ENCODE peak calls at places on chromosome 18, in nine cellular contexts. One of them, this sample, is unnamed.

GRCh38 chr18:11668441-11669169 is 20.5 kb upstream of the GNAL start:
- DNase-seq in AG09309: no peak
- DNase-seq in B cell: no peak
- DNase-seq in lower leg skin: no peak
- DNase-seq in PC-3: no peak
- DNase-seq in endodermal cell: peak; percentile 42
- DNase-seq in nephron progenitor cell: no peak
- DNase-seq in neural progenitor cell: no peak
- DNase-seq in dorsolateral prefrontal cortex: no peak
- DNase-seq in this sample: no peak

GRCh38 chr18:8359076-8359475 is 250.2 kb upstream of the RAB12 start:
- DNase-seq in AG09309: no peak
- DNase-seq in B cell: no peak
- DNase-seq in lower leg skin: no peak
- DNase-seq in PC-3: no peak
- DNase-seq in endodermal cell: peak; percentile 69
- DNase-seq in nephron progenitor cell: no peak
- DNase-seq in neural progenitor cell: no peak
- DNase-seq in dorsolateral prefrontal cortex: no peak
- DNase-seq in this sample: no peak

GRCh38 chr18:25503567-25504081 is 151.7 kb upstream of the ZNF521 start:
- DNase-seq in AG09309: peak; percentile 35
- DNase-seq in B cell: no peak
- DNase-seq in lower leg skin: peak; percentile 55
- DNase-seq in PC-3: peak; percentile 42
- DNase-seq in endodermal cell: peak; percentile 73
- DNase-seq in nephron progenitor cell: peak; percentile 19
- DNase-seq in neural progenitor cell: peak; percentile 57
- DNase-seq in dorsolateral prefrontal cortex: peak; percentile 63
- DNase-seq in this sample: no peak

GRCh38 chr18:50659091-50660003 is 99.5 kb downstream of the MAPK4 start:
- DNase-seq in AG09309: no peak
- DNase-seq in B cell: no peak
- DNase-seq in lower leg skin: no peak
- DNase-seq in PC-3: peak; percentile 27
- DNase-seq in endodermal cell: peak; percentile 53
- DNase-seq in nephron progenitor cell: no peak
- DNase-seq in neural progenitor cell: no peak
- DNase-seq in dorsolateral prefrontal cortex: no peak
- DNase-seq in this sample: no peak

GRCh38 chr18:25066536-25066935 is 285.4 kb downstream of the ZNF521 start:
- DNase-seq in AG09309: no peak
- DNase-seq in B cell: no peak
- DNase-seq in lower leg skin: no peak
- DNase-seq in PC-3: no peak
- DNase-seq in endodermal cell: no peak
- DNase-seq in nephron progenitor cell: no peak
- DNase-seq in neural progenitor cell: no peak
- DNase-seq in dorsolateral prefrontal cortex: no peak
- DNase-seq in this sample: no peak

GRCh38 chr18:33116376-33116775 is 324.1 kb downstream of the CCDC178 start:
- DNase-seq in AG09309: no peak
- DNase-seq in B cell: no peak
- DNase-seq in lower leg skin: no peak
- DNase-seq in PC-3: peak; percentile 20
- DNase-seq in endodermal cell: peak; percentile 46
- DNase-seq in nephron progenitor cell: no peak
- DNase-seq in neural progenitor cell: no peak
- DNase-seq in dorsolateral prefrontal cortex: no peak
- DNase-seq in this sample: no peak

GRCh38 chr18:49447810-49448745 is 12.4 kb downstream of the DYM start:
- DNase-seq in AG09309: peak; percentile 39
- DNase-seq in B cell: peak; percentile 10
- DNase-seq in lower leg skin: no peak
- DNase-seq in PC-3: peak; percentile 59
- DNase-seq in endodermal cell: peak; percentile 81
- DNase-seq in nephron progenitor cell: peak; percentile 40
- DNase-seq in neural progenitor cell: peak; percentile 76
- DNase-seq in dorsolateral prefrontal cortex: no peak
- DNase-seq in this sample: no peak

GRCh38 chr18:76386886-76387285 is 108.2 kb downstream of the ZNF516 start:
- DNase-seq in AG09309: no peak
- DNase-seq in B cell: no peak
- DNase-seq in lower leg skin: no peak
- DNase-seq in PC-3: no peak
- DNase-seq in endodermal cell: no peak
- DNase-seq in nephron progenitor cell: no peak
- DNase-seq in neural progenitor cell: no peak
- DNase-seq in dorsolateral prefrontal cortex: peak; percentile 9
- DNase-seq in this sample: no peak

GRCh38 chr18:58831610-58832009 is 33.1 kb upstream of the ZNF532 start:
- DNase-seq in AG09309: peak; percentile 29
- DNase-seq in B cell: no peak
- DNase-seq in lower leg skin: no peak
- DNase-seq in PC-3: peak; percentile 31
- DNase-seq in endodermal cell: no peak
- DNase-seq in nephron progenitor cell: no peak
- DNase-seq in neural progenitor cell: no peak
- DNase-seq in dorsolateral prefrontal cortex: no peak
- DNase-seq in this sample: no peak

GRCh38 chr18:9403795-9404564 is 69.4 kb downstream of the TWSG1 start:
- DNase-seq in AG09309: no peak
- DNase-seq in B cell: no peak
- DNase-seq in lower leg skin: no peak
- DNase-seq in PC-3: no peak
- DNase-seq in endodermal cell: peak; percentile 78
- DNase-seq in nephron progenitor cell: no peak
- DNase-seq in neural progenitor cell: peak; percentile 26
- DNase-seq in dorsolateral prefrontal cortex: no peak
- DNase-seq in this sample: no peak

GRCh38 chr18:29154196-29154757 is 977.3 kb upstream of the CDH2 start:
- DNase-seq in AG09309: no peak
- DNase-seq in B cell: no peak
- DNase-seq in lower leg skin: no peak
- DNase-seq in PC-3: no peak
- DNase-seq in endodermal cell: no peak
- DNase-seq in nephron progenitor cell: no peak
- DNase-seq in neural progenitor cell: no peak
- DNase-seq in dorsolateral prefrontal cortex: no peak
- DNase-seq in this sample: no peak

GRCh38 chr18:74724186-74724585 is 126.5 kb downstream of the ZNF407 start:
- DNase-seq in AG09309: peak; percentile 37
- DNase-seq in B cell: no peak
- DNase-seq in lower leg skin: no peak
- DNase-seq in PC-3: no peak
- DNase-seq in endodermal cell: no peak
- DNase-seq in nephron progenitor cell: no peak
- DNase-seq in neural progenitor cell: no peak
- DNase-seq in dorsolateral prefrontal cortex: no peak
- DNase-seq in this sample: no peak

GRCh38 chr18:379665-380356 is 112.0 kb upstream of the THOC1 start:
- DNase-seq in AG09309: no peak
- DNase-seq in B cell: no peak
- DNase-seq in lower leg skin: no peak
- DNase-seq in PC-3: no peak
- DNase-seq in endodermal cell: no peak
- DNase-seq in nephron progenitor cell: peak; percentile 47
- DNase-seq in neural progenitor cell: no peak
- DNase-seq in dorsolateral prefrontal cortex: no peak
- DNase-seq in this sample: no peak

GRCh38 chr18:27785815-27786537 is 391.0 kb downstream of the CDH2 start:
- DNase-seq in AG09309: no peak
- DNase-seq in B cell: no peak
- DNase-seq in lower leg skin: no peak
- DNase-seq in PC-3: no peak
- DNase-seq in endodermal cell: no peak
- DNase-seq in nephron progenitor cell: no peak
- DNase-seq in neural progenitor cell: no peak
- DNase-seq in dorsolateral prefrontal cortex: no peak
- DNase-seq in this sample: no peak

GRCh38 chr18:59145055-59145454 is 5.4 kb downstream of the SEC11C start:
- DNase-seq in AG09309: no peak
- DNase-seq in B cell: no peak
- DNase-seq in lower leg skin: no peak
- DNase-seq in PC-3: no peak
- DNase-seq in endodermal cell: no peak
- DNase-seq in nephron progenitor cell: no peak
- DNase-seq in neural progenitor cell: no peak
- DNase-seq in dorsolateral prefrontal cortex: no peak
- DNase-seq in this sample: no peak

GRCh38 chr18:61551586-61551985 is 218.4 kb downstream of the CDH20 start:
- DNase-seq in AG09309: peak; percentile 67
- DNase-seq in B cell: peak; percentile 44
- DNase-seq in lower leg skin: peak; percentile 67
- DNase-seq in PC-3: peak; percentile 82
- DNase-seq in endodermal cell: peak; percentile 76
- DNase-seq in nephron progenitor cell: peak; percentile 39
- DNase-seq in neural progenitor cell: peak; percentile 81
- DNase-seq in dorsolateral prefrontal cortex: no peak
- DNase-seq in this sample: peak; percentile 32

GRCh38 chr18:36830141-36830495 is 1.2 kb downstream of the KIAA1328 start:
- DNase-seq in AG09309: no peak
- DNase-seq in B cell: no peak
- DNase-seq in lower leg skin: no peak
- DNase-seq in PC-3: no peak
- DNase-seq in endodermal cell: no peak
- DNase-seq in nephron progenitor cell: no peak
- DNase-seq in neural progenitor cell: no peak
- DNase-seq in dorsolateral prefrontal cortex: no peak
- DNase-seq in this sample: no peak

GRCh38 chr18:10912790-10913560 is 236.4 kb downstream of the PIEZO2 start:
- DNase-seq in AG09309: no peak
- DNase-seq in B cell: no peak
- DNase-seq in lower leg skin: no peak
- DNase-seq in PC-3: no peak
- DNase-seq in endodermal cell: no peak
- DNase-seq in nephron progenitor cell: no peak
- DNase-seq in neural progenitor cell: no peak
- DNase-seq in dorsolateral prefrontal cortex: no peak
- DNase-seq in this sample: no peak

GRCh38 chr18:50651334-50651733 is 91.4 kb downstream of the MAPK4 start:
- DNase-seq in AG09309: no peak
- DNase-seq in B cell: no peak
- DNase-seq in lower leg skin: no peak
- DNase-seq in PC-3: no peak
- DNase-seq in endodermal cell: no peak
- DNase-seq in nephron progenitor cell: no peak
- DNase-seq in neural progenitor cell: no peak
- DNase-seq in dorsolateral prefrontal cortex: no peak
- DNase-seq in this sample: no peak

GRCh38 chr18:32072321-32072720 is 19.4 kb upstream of the RNF138 start:
- DNase-seq in AG09309: no peak
- DNase-seq in B cell: no peak
- DNase-seq in lower leg skin: no peak
- DNase-seq in PC-3: peak; percentile 5
- DNase-seq in endodermal cell: no peak
- DNase-seq in nephron progenitor cell: no peak
- DNase-seq in neural progenitor cell: no peak
- DNase-seq in dorsolateral prefrontal cortex: no peak
- DNase-seq in this sample: no peak
- TF ChIP-seq CTCF in AG09309: no peak
- TF ChIP-seq CTCF in B cell: peak; percentile 71
- TF ChIP-seq CTCF in lower leg skin: no peak
- TF ChIP-seq CTCF in PC-3: peak; percentile 41
- TF ChIP-seq CTCF in endodermal cell: peak; percentile 61
- TF ChIP-seq CTCF in nephron progenitor cell: peak; percentile 22
- TF ChIP-seq CTCF in neural progenitor cell: peak; percentile 36
- TF ChIP-seq CTCF in dorsolateral prefrontal cortex: peak; percentile 50
- TF ChIP-seq CTCF in this sample: peak; percentile 55

GRCh38 chr18:21910906-21911305 is 170.3 kb downstream of the MIB1 start:
- DNase-seq in AG09309: no peak
- DNase-seq in B cell: no peak
- DNase-seq in lower leg skin: no peak
- DNase-seq in PC-3: no peak
- DNase-seq in endodermal cell: no peak
- DNase-seq in nephron progenitor cell: no peak
- DNase-seq in neural progenitor cell: no peak
- DNase-seq in dorsolateral prefrontal cortex: no peak
- DNase-seq in this sample: no peak

GRCh38 chr18:21911551-21911950 is 171.0 kb downstream of the MIB1 start:
- DNase-seq in AG09309: no peak
- DNase-seq in B cell: no peak
- DNase-seq in lower leg skin: no peak
- DNase-seq in PC-3: no peak
- DNase-seq in endodermal cell: no peak
- DNase-seq in nephron progenitor cell: no peak
- DNase-seq in neural progenitor cell: no peak
- DNase-seq in dorsolateral prefrontal cortex: no peak
- DNase-seq in this sample: no peak

GRCh38 chr18:21914739-21915319 is 174.2 kb downstream of the MIB1 start:
- DNase-seq in AG09309: peak; percentile 31
- DNase-seq in B cell: no peak
- DNase-seq in lower leg skin: no peak
- DNase-seq in PC-3: peak; percentile 67
- DNase-seq in endodermal cell: peak; percentile 81
- DNase-seq in nephron progenitor cell: peak; percentile 31
- DNase-seq in neural progenitor cell: peak; percentile 77
- DNase-seq in dorsolateral prefrontal cortex: no peak
- DNase-seq in this sample: no peak

GRCh38 chr18:21915546-21915945 is 175.0 kb downstream of the MIB1 start:
- DNase-seq in AG09309: no peak
- DNase-seq in B cell: no peak
- DNase-seq in lower leg skin: no peak
- DNase-seq in PC-3: no peak
- DNase-seq in endodermal cell: no peak
- DNase-seq in nephron progenitor cell: no peak
- DNase-seq in neural progenitor cell: no peak
- DNase-seq in dorsolateral prefrontal cortex: no peak
- DNase-seq in this sample: no peak

GRCh38 chr18:21912339-21913239 is 172.0 kb downstream of the MIB1 start:
- DNase-seq in AG09309: no peak
- DNase-seq in B cell: no peak
- DNase-seq in lower leg skin: no peak
- DNase-seq in PC-3: peak; percentile 11
- DNase-seq in endodermal cell: peak; percentile 81
- DNase-seq in nephron progenitor cell: peak; percentile 22
- DNase-seq in neural progenitor cell: peak; percentile 54
- DNase-seq in dorsolateral prefrontal cortex: no peak
- DNase-seq in this sample: no peak
- TF ChIP-seq CTCF in AG09309: no peak
- TF ChIP-seq CTCF in B cell: no peak
- TF ChIP-seq CTCF in lower leg skin: no peak
- TF ChIP-seq CTCF in PC-3: peak; percentile 28
- TF ChIP-seq CTCF in endodermal cell: peak; percentile 73
- TF ChIP-seq CTCF in nephron progenitor cell: no peak
- TF ChIP-seq CTCF in neural progenitor cell: peak; percentile 54
- TF ChIP-seq CTCF in dorsolateral prefrontal cortex: no peak
- TF ChIP-seq CTCF in this sample: peak; percentile 56

GRCh38 chr18:57121542-57122112 is 25.3 kb upstream of the BOD1L2 start:
- DNase-seq in AG09309: no peak
- DNase-seq in B cell: no peak
- DNase-seq in lower leg skin: no peak
- DNase-seq in PC-3: no peak
- DNase-seq in endodermal cell: peak; percentile 81
- DNase-seq in nephron progenitor cell: peak; percentile 68
- DNase-seq in neural progenitor cell: peak; percentile 69
- DNase-seq in dorsolateral prefrontal cortex: no peak
- DNase-seq in this sample: peak; percentile 31
- TF ChIP-seq CTCF in AG09309: no peak
- TF ChIP-seq CTCF in B cell: no peak
- TF ChIP-seq CTCF in lower leg skin: no peak
- TF ChIP-seq CTCF in PC-3: no peak
- TF ChIP-seq CTCF in endodermal cell: peak; percentile 75
- TF ChIP-seq CTCF in nephron progenitor cell: peak; percentile 33
- TF ChIP-seq CTCF in neural progenitor cell: peak; percentile 53
- TF ChIP-seq CTCF in dorsolateral prefrontal cortex: no peak
- TF ChIP-seq CTCF in this sample: peak; percentile 57

GRCh38 chr18:6373187-6373586 is 41.5 kb downstream of the L3MBTL4 start:
- DNase-seq in AG09309: no peak
- DNase-seq in B cell: no peak
- DNase-seq in lower leg skin: no peak
- DNase-seq in PC-3: no peak
- DNase-seq in endodermal cell: no peak
- DNase-seq in nephron progenitor cell: no peak
- DNase-seq in neural progenitor cell: no peak
- DNase-seq in dorsolateral prefrontal cortex: no peak
- DNase-seq in this sample: no peak
- TF ChIP-seq CTCF in AG09309: no peak
- TF ChIP-seq CTCF in B cell: no peak
- TF ChIP-seq CTCF in lower leg skin: no peak
- TF ChIP-seq CTCF in PC-3: no peak
- TF ChIP-seq CTCF in endodermal cell: no peak
- TF ChIP-seq CTCF in nephron progenitor cell: no peak
- TF ChIP-seq CTCF in neural progenitor cell: no peak
- TF ChIP-seq CTCF in dorsolateral prefrontal cortex: no peak
- TF ChIP-seq CTCF in this sample: no peak

This sample was measured in progenitor cell of endocrine pancreas.